ENCODE peak calls at places on chromosomes 3 and 15, in eight cellular contexts. S is dorsolateral prefrontal cortex; T is tibial artery; G is CD8-positive, alpha-beta T cell; X is kidney epithelial cell; U is ovary; A is brain microvascular endothelial cell; V is choroid plexus epithelial cell. N is an unnamed sample.

GRCh38 chr15:33007295-33007855 is 187.1 kb downstream of the FMN1 start:
- DNase-seq in A (peak), T (no peak), G (no peak), U (no peak), S (no peak), V (peak), X (no peak), N (no peak)

GRCh38 chr3:102177075-102177755 is 257.6 kb upstream of the ZPLD1 start:
- DNase-seq in G (no peak), U (no peak), V (no peak), A (no peak), T (no peak), S (no peak), X (no peak), N (peak)

GRCh38 chr3:29805757-29806156 is 524.9 kb downstream of the RBMS3 start:
- DNase-seq in X (no peak), V (peak), G (no peak), S (no peak), U (no peak), A (no peak), T (no peak), N (no peak)

GRCh38 chr3:60055765-60056164 is 1005.9 kb upstream of the CFAP20DC start:
- DNase-seq in A (peak), U (no peak), X (no peak), V (no peak), G (no peak), S (no peak), T (no peak), N (no peak)

GRCh38 chr3:112116777-112117186 is 16.3 kb downstream of the GCSAM start:
- DNase-seq in A (no peak), U (no peak), G (no peak), V (peak), T (no peak), X (no peak), S (no peak), N (no peak)

GRCh38 chr3:156620260-156620659 is 54.1 kb upstream of the TIPARP start:
- DNase-seq in U (no peak), A (peak), V (peak), X (no peak), G (no peak), T (no peak), S (no peak), N (no peak)

GRCh38 chr3:59052803-59053411 is 3.1 kb upstream of the CFAP20DC start:
- DNase-seq in U (no peak), X (no peak), S (no peak), T (no peak), A (no peak), G (no peak), V (peak), N (peak)

GRCh38 chr3:194139085-194139976 is 3.4 kb downstream of the HES1 start:
- DNase-seq in S (no peak), A (peak), T (no peak), G (no peak), X (no peak), V (peak), U (peak), N (peak)

GRCh38 chr15:62742409-62743171 is 300.0 kb upstream of the TPM1 start:
- DNase-seq in V (peak), G (peak), X (no peak), T (peak), A (peak), S (no peak), U (peak), N (peak)

GRCh38 chr15:98789020-98789419 is 140.7 kb downstream of the IGF1R start:
- DNase-seq in V (no peak), G (no peak), S (no peak), T (no peak), U (no peak), X (no peak), A (no peak), N (no peak)

GRCh38 chr15:83947156-83947555 is 288.4 kb upstream of the GOLGA6L4 start:
- DNase-seq in T (no peak), S (no peak), U (no peak), V (no peak), X (no peak), G (no peak), A (no peak), N (no peak)

GRCh38 chr3:177703788-177704187 is 506.5 kb upstream of the TBL1XR1 start:
- DNase-seq in V (no peak), T (no peak), A (peak), G (no peak), S (no peak), X (peak), U (no peak), N (no peak)

GRCh38 chr15:69929905-69930630 is 167.6 kb downstream of the TLE3 start:
- DNase-seq in T (peak), S (no peak), U (no peak), V (no peak), X (no peak), A (no peak), G (no peak), N (no peak)

GRCh38 chr3:125278155-125278554 is 65.6 kb upstream of the SLC12A8 start:
- DNase-seq in G (no peak), S (no peak), V (no peak), T (no peak), X (no peak), A (no peak), U (no peak), N (no peak)

GRCh38 chr15:62534996-62535395 is 369.9 kb upstream of the C2CD4B start:
- DNase-seq in T (no peak), X (no peak), G (no peak), U (no peak), A (no peak), S (no peak), V (no peak), N (no peak)

GRCh38 chr3:73080201-73080966 is 18.9 kb downstream of the EBLN2 start:
- DNase-seq in U (no peak), S (no peak), V (no peak), X (no peak), A (no peak), T (no peak), G (no peak), N (no peak)

GRCh38 chr15:69469467-69470191 is 17.0 kb downstream of the RPLP1 start:
- DNase-seq in X (no peak), G (no peak), T (peak), A (peak), U (no peak), S (no peak), V (peak), N (no peak)

GRCh38 chr15:39642011-39642640 is 61.2 kb downstream of the THBS1 start:
- DNase-seq in S (no peak), A (peak), T (no peak), G (no peak), U (no peak), X (no peak), V (peak), N (no peak)

GRCh38 chr3:97815149-97815917 is 6.5 kb upstream of the CRYBG3 start:
- DNase-seq in A (no peak), G (peak), U (no peak), T (no peak), X (peak), S (no peak), V (no peak), N (peak)

GRCh38 chr3:149367021-149367840 is 10.2 kb downstream of the TM4SF1 start:
- DNase-seq in A (peak), X (peak), U (no peak), G (no peak), S (no peak), V (peak), T (no peak), N (peak)

GRCh38 chr3:183924956-183925355 is 40.3 kb upstream of the PARL start:
- DNase-seq in A (peak), T (no peak), V (peak), U (no peak), X (peak), S (no peak), G (no peak), N (no peak)

GRCh38 chr3:14424711-14425573 is 22.5 kb downstream of the SLC6A6 start:
- DNase-seq in A (no peak), G (peak), S (no peak), U (no peak), X (no peak), V (no peak), T (no peak), N (peak)

GRCh38 chr3:69999191-70000027 is at the start of gene SAMMSON:
- DNase-seq in S (no peak), A (peak), G (no peak), V (peak), U (peak), T (no peak), X (no peak), N (no peak)

GRCh38 chr3:16378920-16379319 is 113.9 kb downstream of the OXNAD1 start:
- DNase-seq in G (no peak), T (no peak), X (no peak), S (no peak), U (no peak), A (peak), V (peak), N (no peak)

GRCh38 chr15:31297221-31297879 is 29.3 kb upstream of the KLF13 start:
- DNase-seq in G (peak), U (no peak), S (no peak), X (no peak), T (no peak), V (no peak), A (no peak), N (no peak)

GRCh38 chr15:78565097-78565950 is at the start of gene CHRNA5:
- DNase-seq in A (peak), T (peak), S (no peak), U (peak), G (peak), X (peak), V (peak), N (peak)

GRCh38 chr15:59702351-59702750 is 13.2 kb upstream of the BNIP2 start:
- DNase-seq in X (no peak), U (no peak), A (no peak), G (no peak), V (no peak), T (no peak), S (no peak), N (no peak)

GRCh38 chr3:169952045-169952444 is 14.6 kb upstream of the SEC62 start:
- DNase-seq in X (no peak), V (no peak), U (no peak), T (no peak), S (no peak), G (no peak), A (no peak), N (no peak)

GRCh38 chr3:98906230-98906629 is 4.7 kb upstream of the DCBLD2 start:
- DNase-seq in U (no peak), S (no peak), A (peak), T (no peak), V (peak), G (no peak), X (no peak), N (no peak)

GRCh38 chr3:10985181-10985580 is 7.4 kb upstream of the SLC6A1 start:
- DNase-seq in S (no peak), T (no peak), U (no peak), V (no peak), A (no peak), X (no peak), G (no peak), N (no peak)

GRCh38 chr3:53811143-53811915 is 34.9 kb downstream of the CHDH start:
- DNase-seq in S (no peak), T (no peak), G (no peak), A (no peak), U (peak), X (no peak), V (no peak), N (no peak)

GRCh38 chr3:47577583-47578118 is 1.0 kb downstream of the CSPG5 start:
- DNase-seq in G (no peak), S (no peak), V (no peak), U (no peak), T (no peak), X (no peak), A (no peak), N (no peak)

GRCh38 chr3:27311400-27311799 is 57.8 kb downstream of the NEK10 start:
- DNase-seq in V (peak), T (no peak), A (peak), U (no peak), X (peak), G (no peak), S (no peak), N (no peak)

GRCh38 chr15:48806151-48806550 is 4.7 kb downstream of the CEP152 start:
- DNase-seq in G (no peak), T (no peak), U (no peak), S (no peak), X (no peak), A (peak), V (peak), N (no peak)

DNA sequence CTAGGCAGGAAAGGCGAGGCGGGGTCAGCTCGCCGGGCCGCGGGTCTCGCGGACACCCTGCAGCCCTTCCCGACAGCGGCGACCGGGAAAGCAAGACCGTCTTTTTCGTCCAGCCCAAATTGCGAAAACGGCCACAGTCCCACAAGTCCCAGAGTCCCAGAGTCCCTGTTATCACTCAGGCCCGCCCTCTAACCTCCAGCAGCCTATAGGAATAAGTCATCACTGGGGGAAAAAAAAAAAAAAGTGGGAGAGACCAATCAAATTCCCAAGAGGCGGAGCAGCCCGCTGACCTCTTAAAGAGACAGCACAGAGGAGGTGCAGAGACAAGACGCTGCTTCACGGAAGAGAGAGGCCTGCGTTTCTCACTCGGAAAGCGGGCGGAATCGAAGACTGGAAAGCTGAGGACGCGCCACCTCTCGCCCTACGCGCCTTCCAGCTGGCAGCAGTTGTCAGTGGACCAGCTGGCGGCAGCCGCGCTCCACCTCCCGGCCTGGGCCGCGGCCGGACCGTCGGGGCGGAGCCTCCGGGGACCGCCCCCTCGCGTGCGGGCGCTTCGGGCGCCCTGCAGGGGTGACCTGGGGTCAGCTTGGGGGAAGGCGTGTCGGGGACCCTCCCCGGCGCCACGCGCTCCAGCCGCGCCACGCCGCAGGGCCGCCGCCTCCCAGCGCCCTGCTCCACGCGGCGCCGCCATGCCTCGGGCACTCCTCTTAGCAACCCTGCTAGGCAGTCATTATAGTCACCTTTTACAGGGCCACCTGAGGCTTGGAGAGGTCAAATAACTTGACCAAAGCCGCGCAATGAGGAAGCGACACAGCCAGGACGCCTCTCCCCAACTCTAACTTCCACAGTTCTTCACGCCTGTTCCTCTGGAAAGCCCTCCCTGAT is at the start of gene TPRA1:
- DNase-seq in V (peak), X (peak), T (peak), A (peak), S (peak), G (peak), U (peak), N (peak)
- TF ChIP-seq CTCF in V (no peak), X (peak), T (no peak), A (peak), S (peak), G (no peak), U (no peak), N (no peak)

GRCh38 chr3:55686720-55687254 is 199.7 kb upstream of the WNT5A start:
- DNase-seq in X (no peak), A (peak), V (peak), U (no peak), S (no peak), T (no peak), G (no peak), N (no peak)

GRCh38 chr3:55687526-55687925 is 200.4 kb upstream of the WNT5A start:
- DNase-seq in S (no peak), T (no peak), U (no peak), V (no peak), A (no peak), G (no peak), X (no peak), N (no peak)

GRCh38 chr3:55690161-55690560 is 203.1 kb upstream of the WNT5A start:
- DNase-seq in S (no peak), G (no peak), V (no peak), U (no peak), T (no peak), A (no peak), X (no peak), N (no peak)

GRCh38 chr3:55690746-55691540 is 203.8 kb upstream of the WNT5A start:
- DNase-seq in U (no peak), G (no peak), S (no peak), V (no peak), T (no peak), X (peak), A (no peak), N (no peak)

DNA sequence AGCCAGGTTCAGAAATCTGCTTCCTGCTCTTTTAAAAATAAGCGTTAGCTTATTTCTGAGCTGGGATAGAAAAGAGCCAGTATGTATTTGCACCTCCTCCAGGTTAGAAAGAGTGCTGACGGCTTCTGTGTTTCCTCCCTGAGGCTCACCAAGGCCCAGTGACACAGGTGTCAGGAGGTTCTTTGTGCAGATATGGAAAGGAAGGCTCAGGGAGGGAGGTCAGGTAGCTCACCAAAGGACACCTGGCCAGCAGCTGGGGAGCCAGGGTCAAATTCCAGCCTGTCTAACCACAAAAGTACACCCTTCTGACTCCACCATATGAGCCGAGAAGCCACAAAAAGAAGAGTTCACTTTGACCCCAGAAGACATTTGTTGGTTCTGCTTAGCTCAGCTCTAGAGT is 201.0 kb upstream of the WNT5A start:
- DNase-seq in A (no peak), U (no peak), V (peak), T (no peak), S (no peak), G (no peak), X (no peak), N (no peak)
- TF ChIP-seq CTCF in A (no peak), U (no peak), V (no peak), T (no peak), S (no peak), G (no peak), X (no peak), N (no peak)

GRCh38 chr3:100603449-100603848 is 6.0 kb upstream of the ADGRG7 start:
- DNase-seq in A (peak), S (no peak), X (no peak), G (no peak), V (peak), U (no peak), T (no peak), N (peak)
- TF ChIP-seq CTCF in A (peak), S (peak), X (peak), G (no peak), V (peak), U (no peak), T (no peak), N (peak)

DNA sequence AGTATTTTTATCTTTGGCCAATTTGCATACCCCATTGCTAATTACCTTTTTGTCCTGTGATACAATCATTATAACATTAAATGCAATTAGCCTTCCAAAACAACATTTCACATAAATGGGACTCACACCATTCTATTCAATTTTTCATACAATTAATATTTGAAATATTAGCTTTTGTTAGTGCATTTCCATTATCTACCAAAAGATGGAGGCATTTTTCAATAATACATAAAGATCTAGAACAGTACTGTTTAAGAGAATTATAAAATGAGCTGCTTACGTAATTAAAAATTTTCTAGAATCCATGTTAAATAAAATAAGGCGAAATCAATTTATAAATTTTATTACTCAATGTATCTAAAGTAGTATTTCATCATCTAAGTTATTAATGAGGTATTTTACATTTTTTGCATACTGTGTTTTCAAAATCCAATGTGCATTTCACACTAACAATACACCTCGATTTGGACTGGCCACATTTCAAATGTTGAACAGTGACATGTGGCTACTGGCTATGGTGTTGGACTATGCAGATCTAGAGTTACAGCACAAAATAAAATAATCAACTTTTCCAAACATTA is 74.3 kb downstream of the TJP1 start:
- DNase-seq in U (no peak), V (peak), T (no peak), A (no peak), X (no peak), S (no peak), G (no peak), N (no peak)
- TF ChIP-seq CTCF in U (no peak), V (peak), T (peak), A (peak), X (peak), S (peak), G (peak), N (no peak)

DNA sequence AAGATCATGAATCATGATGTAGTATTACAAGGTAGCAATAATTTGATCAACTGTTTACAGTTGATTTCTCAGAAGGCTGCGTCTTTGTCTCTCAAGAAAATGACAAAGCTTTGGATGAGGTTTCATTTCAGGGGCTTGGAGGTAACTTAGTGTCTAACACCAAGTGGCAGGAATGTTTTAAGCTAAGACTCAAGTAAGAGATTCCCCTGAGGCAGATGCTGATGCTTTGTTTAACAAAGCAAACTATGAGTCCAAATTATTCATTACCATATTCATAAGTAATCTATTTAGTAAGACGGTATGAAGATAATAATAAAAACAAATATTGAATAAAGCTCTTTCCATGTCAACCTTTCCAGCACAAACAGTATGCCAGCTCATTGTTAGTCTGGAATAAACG is 247.9 kb downstream of the NSUN3 start:
- DNase-seq in U (no peak), A (no peak), T (no peak), G (no peak), X (no peak), S (no peak), V (no peak), N (no peak)
- TF ChIP-seq CTCF in U (no peak), A (no peak), T (no peak), G (no peak), X (no peak), S (no peak), V (no peak), N (no peak)

DNA sequence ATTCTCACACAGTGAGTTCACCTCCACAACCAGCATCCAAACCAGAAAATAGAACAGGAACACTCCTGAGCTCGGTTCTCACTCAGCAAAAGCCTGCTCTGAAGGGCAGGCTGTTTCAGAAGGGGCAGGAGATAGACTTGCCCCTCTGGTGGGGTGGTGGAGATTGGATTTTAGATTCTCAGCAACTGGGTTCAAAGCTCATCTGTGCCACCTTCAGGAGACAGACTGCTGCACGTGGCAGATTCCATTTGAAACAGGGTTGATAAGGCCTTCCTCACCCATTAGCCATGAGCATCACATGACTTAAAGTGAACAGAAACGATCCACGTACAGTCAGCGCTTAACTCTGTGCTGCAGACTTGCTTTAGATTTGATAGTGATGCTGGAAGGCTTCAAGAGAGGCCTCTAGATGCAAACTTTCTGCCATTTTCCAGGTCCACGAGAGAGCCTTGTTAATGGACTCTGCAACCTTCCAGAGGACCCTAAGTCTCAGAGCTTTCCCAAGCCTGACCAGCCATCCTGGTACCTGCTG is 35.0 kb upstream of the MGLL start:
- DNase-seq in U (no peak), V (peak), G (no peak), X (no peak), S (no peak), T (no peak), A (no peak), N (no peak)
- TF ChIP-seq CTCF in U (no peak), V (peak), G (no peak), X (no peak), S (no peak), T (peak), A (peak), N (peak)

N was measured in Calu3.